ENCODE peak calls at places on chromosomes 4 and X, in seven cellular contexts. V is stimulated activated CD4-positive, alpha-beta T cell treated with anti-CD3 and anti-CD28 coated beads, Interleukin-1b, Interleukin-23, amount 100 ng/mL, for 1 hour; D is adipocyte; U is Kasumi-1; C is OCI-M1; O is GM10248; Z is GM23338. I is an unnamed sample.

GRCh38 chr4:158816953-158817352 is 48.1 kb downstream of the FNIP2 start:
- DNase-seq in V (no peak), D (no peak), U (no peak), C (peak; percentile 19), O (no peak), Z (no peak), I (no peak)

GRCh38 chr4:9898596-9899345 is 117.3 kb downstream of the DRD5 start:
- DNase-seq in V (no peak), D (peak; percentile 5), U (no peak), C (peak; percentile 52), O (no peak), Z (peak; percentile 91), I (peak; percentile 6)

GRCh38 chr4:67393699-67394281 is 151.5 kb downstream of the CENPC start:
- DNase-seq in V (no peak), D (peak; percentile 80), U (peak; percentile 61), C (peak; percentile 64), O (peak; percentile 15), Z (peak; percentile 67), I (peak; percentile 54)

GRCh38 chrX:109624641-109625311 is at the start of gene KCNE5:
- DNase-seq in V (no peak), D (no peak), U (no peak), C (no peak), O (no peak), Z (peak; percentile 73), I (no peak)

GRCh38 chr4:153393397-153393796 is 48.9 kb downstream of the MND1 start:
- DNase-seq in V (no peak), D (peak; percentile 69), U (no peak), C (no peak), O (no peak), Z (no peak), I (peak; percentile 47)

GRCh38 chrX:110397353-110397752 is 38.7 kb downstream of the RTL9 start:
- DNase-seq in V (no peak), D (no peak), U (no peak), C (no peak), O (no peak), Z (no peak), I (no peak)

GRCh38 chr4:25128671-25129070 is 31.6 kb downstream of the SEPSECS start:
- DNase-seq in V (no peak), D (no peak), U (no peak), C (no peak), O (no peak), Z (no peak), I (peak; percentile 23)

GRCh38 chrX:9595131-9595530 is 130.3 kb downstream of the TBL1X start:
- DNase-seq in V (no peak), D (peak; percentile 12), U (no peak), C (no peak), O (no peak), Z (peak; percentile 21), I (peak; percentile 21)

GRCh38 chr4:6549445-6549844 is 25.5 kb upstream of the MAN2B2 start:
- DNase-seq in V (no peak), D (no peak), U (no peak), C (no peak), O (no peak), Z (peak; percentile 54), I (no peak)

GRCh38 chr4:4792516-4792915 is 66.9 kb upstream of the MSX1 start:
- DNase-seq in V (no peak), D (peak; percentile 65), U (no peak), C (no peak), O (no peak), Z (no peak), I (peak; percentile 10)